ENCODE peak calls at places on chromosomes 4 and X, in ten cellular contexts. One of them, this sample, is unnamed.

GRCh38 chr4:154465085-154465484 is 26.5 kb downstream of the DCHS2 start:
- DNase-seq in NB4: peak
- DNase-seq in right lobe of liver: no peak
- DNase-seq in hypothalamus: no peak
- DNase-seq in GF-D8: no peak
- DNase-seq in H4: peak
- DNase-seq in ovary: no peak
- DNase-seq in EH: no peak
- DNase-seq in T-helper 9 cell: no peak
- DNase-seq in iris pigment epithelial cell: peak
- DNase-seq in this sample: no peak

GRCh38 chrX:44025611-44026010 is 52.4 kb upstream of the NDP start:
- DNase-seq in NB4: no peak
- DNase-seq in right lobe of liver: no peak
- DNase-seq in hypothalamus: no peak
- DNase-seq in GF-D8: no peak
- DNase-seq in H4: peak
- DNase-seq in ovary: peak
- DNase-seq in EH: peak
- DNase-seq in T-helper 9 cell: no peak
- DNase-seq in iris pigment epithelial cell: peak
- DNase-seq in this sample: no peak

GRCh38 chrX:67604979-67605703 is 61.3 kb downstream of the AR start:
- DNase-seq in NB4: no peak
- DNase-seq in right lobe of liver: no peak
- DNase-seq in hypothalamus: no peak
- DNase-seq in GF-D8: no peak
- DNase-seq in H4: peak
- DNase-seq in ovary: no peak
- DNase-seq in EH: peak
- DNase-seq in T-helper 9 cell: no peak
- DNase-seq in iris pigment epithelial cell: peak
- DNase-seq in this sample: no peak

GRCh38 chr4:1998296-1998695 is 10.5 kb downstream of the NELFA start:
- DNase-seq in NB4: no peak
- DNase-seq in right lobe of liver: no peak
- DNase-seq in hypothalamus: no peak
- DNase-seq in GF-D8: no peak
- DNase-seq in H4: no peak
- DNase-seq in ovary: no peak
- DNase-seq in EH: no peak
- DNase-seq in T-helper 9 cell: no peak
- DNase-seq in iris pigment epithelial cell: peak
- DNase-seq in this sample: no peak

GRCh38 chr4:119034276-119035008 is 101.2 kb upstream of the MYOZ2 start:
- DNase-seq in NB4: no peak
- DNase-seq in right lobe of liver: no peak
- DNase-seq in hypothalamus: no peak
- DNase-seq in GF-D8: no peak
- DNase-seq in H4: no peak
- DNase-seq in ovary: no peak
- DNase-seq in EH: peak
- DNase-seq in T-helper 9 cell: no peak
- DNase-seq in iris pigment epithelial cell: no peak
- DNase-seq in this sample: no peak

GRCh38 chr4:36823199-36823967 is 421.2 kb upstream of the NWD2 start:
- DNase-seq in NB4: no peak
- DNase-seq in right lobe of liver: no peak
- DNase-seq in hypothalamus: no peak
- DNase-seq in GF-D8: no peak
- DNase-seq in H4: peak
- DNase-seq in ovary: no peak
- DNase-seq in EH: no peak
- DNase-seq in T-helper 9 cell: no peak
- DNase-seq in iris pigment epithelial cell: no peak
- DNase-seq in this sample: no peak

GRCh38 chr4:127188847-127189246 is 443.9 kb upstream of the INTU start:
- DNase-seq in NB4: peak
- DNase-seq in right lobe of liver: no peak
- DNase-seq in hypothalamus: no peak
- DNase-seq in GF-D8: no peak
- DNase-seq in H4: no peak
- DNase-seq in ovary: no peak
- DNase-seq in EH: peak
- DNase-seq in T-helper 9 cell: no peak
- DNase-seq in iris pigment epithelial cell: no peak
- DNase-seq in this sample: no peak

GRCh38 chr4:94160774-94161173 is 46.9 kb upstream of the SMARCAD1 start:
- DNase-seq in NB4: no peak
- DNase-seq in right lobe of liver: no peak
- DNase-seq in hypothalamus: no peak
- DNase-seq in GF-D8: no peak
- DNase-seq in H4: no peak
- DNase-seq in ovary: no peak
- DNase-seq in EH: no peak
- DNase-seq in T-helper 9 cell: no peak
- DNase-seq in iris pigment epithelial cell: peak
- DNase-seq in this sample: no peak

GRCh38 chrX:3094261-3094660 is 53.0 kb downstream of the ARSF start:
- DNase-seq in NB4: no peak
- DNase-seq in right lobe of liver: no peak
- DNase-seq in hypothalamus: no peak
- DNase-seq in GF-D8: no peak
- DNase-seq in H4: no peak
- DNase-seq in ovary: no peak
- DNase-seq in EH: peak
- DNase-seq in T-helper 9 cell: no peak
- DNase-seq in iris pigment epithelial cell: peak
- DNase-seq in this sample: no peak

GRCh38 chrX:53479295-53479694 is 45.1 kb upstream of the HSD17B10 start:
- DNase-seq in NB4: peak
- DNase-seq in right lobe of liver: no peak
- DNase-seq in hypothalamus: no peak
- DNase-seq in GF-D8: no peak
- DNase-seq in H4: peak
- DNase-seq in ovary: no peak
- DNase-seq in EH: peak
- DNase-seq in T-helper 9 cell: no peak
- DNase-seq in iris pigment epithelial cell: peak
- DNase-seq in this sample: no peak

GRCh38 chr4:15162465-15163283 is 160.4 kb downstream of the CPEB2 start:
- DNase-seq in NB4: peak
- DNase-seq in right lobe of liver: no peak
- DNase-seq in hypothalamus: no peak
- DNase-seq in GF-D8: no peak
- DNase-seq in H4: no peak
- DNase-seq in ovary: no peak
- DNase-seq in EH: peak
- DNase-seq in T-helper 9 cell: no peak
- DNase-seq in iris pigment epithelial cell: peak
- DNase-seq in this sample: no peak

GRCh38 chr4:1928356-1929235 is 57.4 kb downstream of the NSD2 start:
- DNase-seq in NB4: peak
- DNase-seq in right lobe of liver: no peak
- DNase-seq in hypothalamus: no peak
- DNase-seq in GF-D8: peak
- DNase-seq in H4: no peak
- DNase-seq in ovary: no peak
- DNase-seq in EH: peak
- DNase-seq in T-helper 9 cell: no peak
- DNase-seq in iris pigment epithelial cell: no peak
- DNase-seq in this sample: peak

GRCh38 chr4:110808371-110808878 is 185.5 kb upstream of the PITX2 start:
- DNase-seq in NB4: no peak
- DNase-seq in right lobe of liver: no peak
- DNase-seq in hypothalamus: no peak
- DNase-seq in GF-D8: no peak
- DNase-seq in H4: peak
- DNase-seq in ovary: no peak
- DNase-seq in EH: peak
- DNase-seq in T-helper 9 cell: no peak
- DNase-seq in iris pigment epithelial cell: peak
- DNase-seq in this sample: no peak

GRCh38 chr4:118307619-118308018 is 45.2 kb downstream of the PRSS12 start:
- DNase-seq in NB4: no peak
- DNase-seq in right lobe of liver: no peak
- DNase-seq in hypothalamus: no peak
- DNase-seq in GF-D8: no peak
- DNase-seq in H4: no peak
- DNase-seq in ovary: no peak
- DNase-seq in EH: no peak
- DNase-seq in T-helper 9 cell: no peak
- DNase-seq in iris pigment epithelial cell: no peak
- DNase-seq in this sample: no peak

GRCh38 chr4:124783847-124784246 is 71.3 kb upstream of the ANKRD50 start:
- DNase-seq in NB4: no peak
- DNase-seq in right lobe of liver: no peak
- DNase-seq in hypothalamus: no peak
- DNase-seq in GF-D8: no peak
- DNase-seq in H4: peak
- DNase-seq in ovary: no peak
- DNase-seq in EH: peak
- DNase-seq in T-helper 9 cell: no peak
- DNase-seq in iris pigment epithelial cell: peak
- DNase-seq in this sample: no peak

GRCh38 chrX:11100281-11101035 is 10.7 kb upstream of the HCCS start:
- DNase-seq in NB4: peak
- DNase-seq in right lobe of liver: no peak
- DNase-seq in hypothalamus: no peak
- DNase-seq in GF-D8: no peak
- DNase-seq in H4: peak
- DNase-seq in ovary: peak
- DNase-seq in EH: peak
- DNase-seq in T-helper 9 cell: no peak
- DNase-seq in iris pigment epithelial cell: peak
- DNase-seq in this sample: no peak

GRCh38 chr4:173289351-173289725 is 44.8 kb downstream of the HMGB2 start:
- DNase-seq in NB4: peak
- DNase-seq in right lobe of liver: no peak
- DNase-seq in hypothalamus: no peak
- DNase-seq in GF-D8: peak
- DNase-seq in H4: no peak
- DNase-seq in ovary: no peak
- DNase-seq in EH: no peak
- DNase-seq in T-helper 9 cell: no peak
- DNase-seq in iris pigment epithelial cell: peak
- DNase-seq in this sample: no peak

GRCh38 chr4:55348436-55348835 is 2.4 kb downstream of the SRD5A3 start:
- DNase-seq in NB4: no peak
- DNase-seq in right lobe of liver: no peak
- DNase-seq in hypothalamus: no peak
- DNase-seq in GF-D8: no peak
- DNase-seq in H4: no peak
- DNase-seq in ovary: no peak
- DNase-seq in EH: peak
- DNase-seq in T-helper 9 cell: no peak
- DNase-seq in iris pigment epithelial cell: peak
- DNase-seq in this sample: no peak